ENCODE peak calls at places on chromosomes 3 and 15, in five cellular contexts. U is ovary, P is HCT116, M is SK-N-MC, A is colonic mucosa. C is an unnamed sample.

GRCh38 chr15:36757189-36757814 is 177.9 kb downstream of the CDIN1 start:
- DNase-seq in A (no peak), P (no peak), M (no peak), U (no peak), C (no peak)

GRCh38 chr3:142595581-142595950 is 627 bp upstream of the PLS1 start:
- DNase-seq in A (no peak), P (peak; percentile 43), M (no peak), U (no peak), C (no peak)

GRCh38 chr15:40603935-40604334 is 9.9 kb downstream of the KNL1 start:
- DNase-seq in P (no peak), M (no peak), U (no peak), A (no peak), C (no peak)

GRCh38 chr3:22836131-22836530 is 367.0 kb upstream of the UBE2E2 start:
- DNase-seq in U (no peak), A (no peak), P (no peak), M (no peak), C (no peak)

GRCh38 chr3:187916072-187916471 is 170.8 kb upstream of the BCL6 start:
- DNase-seq in P (no peak), A (no peak), M (no peak), U (no peak), C (no peak)

GRCh38 chr3:168094877-168095610 is 680 bp downstream of the GOLIM4 start:
- DNase-seq in U (peak; percentile 59), M (no peak), A (peak; percentile 71), P (peak; percentile 33), C (no peak)

GRCh38 chr15:91885714-91886265 is 32.3 kb downstream of the SLCO3A1 start:
- DNase-seq in P (no peak), A (no peak), U (no peak), M (no peak), C (no peak)

GRCh38 chr15:78058401-78058935 is 19.0 kb downstream of the TBC1D2B start:
- DNase-seq in P (no peak), A (no peak), U (no peak), M (no peak), C (no peak)

GRCh38 chr15:92924216-92924615 is 24.1 kb downstream of the CHD2 start:
- DNase-seq in A (no peak), P (no peak), M (no peak), U (no peak), C (no peak)

GRCh38 chr3:196666001-196666867 is 26.7 kb downstream of the NRROS start:
- DNase-seq in A (no peak), U (no peak), P (no peak), M (no peak), C (no peak)

GRCh38 chr3:155604967-155605366 is 139.9 kb downstream of the PLCH1 start:
- DNase-seq in M (no peak), P (no peak), U (no peak), A (no peak), C (no peak)

GRCh38 chr3:101865751-101866509 is 16.6 kb downstream of the NFKBIZ start:
- DNase-seq in P (peak; percentile 12), M (no peak), U (no peak), A (no peak), C (peak; percentile 18)

GRCh38 chr3:13013994-13014754 is 59.1 kb downstream of the IQSEC1 start:
- DNase-seq in P (no peak), U (no peak), A (no peak), M (no peak), C (no peak)

GRCh38 chr3:8964436-8965370 is 1.4 kb upstream of the RAD18 start:
- DNase-seq in M (no peak), U (no peak), A (peak; percentile 82), P (peak; percentile 75), C (no peak)

GRCh38 chr3:121517950-121518349 is 27.8 kb downstream of the POLQ start:
- DNase-seq in P (no peak), M (no peak), A (no peak), U (no peak), C (no peak)

GRCh38 chr3:127652246-127652995 is 20.3 kb upstream of the ABTB1 start:
- DNase-seq in A (no peak), P (peak; percentile 41), U (peak; percentile 50), M (peak; percentile 22), C (peak; percentile 48)

GRCh38 chr15:80309769-80310384 is 57.9 kb upstream of the CTXND1 start:
- DNase-seq in M (no peak), A (no peak), U (no peak), P (peak; percentile 4), C (no peak)

GRCh38 chr3:191499307-191500125 is 38.6 kb downstream of the PYDC2 start:
- DNase-seq in P (no peak), U (peak; percentile 56), M (no peak), A (peak; percentile 17), C (no peak)

GRCh38 chr15:77567202-77567601 is 65.5 kb downstream of the LINGO1 start:
- DNase-seq in M (no peak), P (no peak), A (no peak), U (no peak), C (no peak)

GRCh38 chr3:160163259-160163878 is 61.9 kb upstream of the C3orf80 start:
- DNase-seq in A (no peak), M (peak; percentile 22), U (no peak), P (peak; percentile 23), C (no peak)

GRCh38 chr15:64438653-64439447 is 21.5 kb upstream of the ZNF609 start:
- DNase-seq in M (no peak), U (no peak), A (no peak), P (no peak), C (no peak)

GRCh38 chr15:56608140-56608778 is 125.0 kb downstream of the ZNF280D start:
- DNase-seq in P (no peak), U (no peak), M (no peak), A (no peak), C (no peak)

GRCh38 chr15:72229076-72229946 is 1.7 kb downstream of the PKM start:
- DNase-seq in A (no peak), U (no peak), P (no peak), M (no peak), C (no peak)

GRCh38 chr3:101676219-101676764 is 640 bp downstream of the ZBTB11 start:
- DNase-seq in A (peak; percentile 95), U (peak; percentile 95), M (peak; percentile 66), P (peak; percentile 88), C (peak; percentile 72)

GRCh38 chr3:45929042-45929679 is 14.1 kb upstream of the CXCR6 start:
- DNase-seq in A (peak; percentile 46), U (no peak), P (peak; percentile 10), M (no peak), C (no peak)

GRCh38 chr15:71532994-71533393 is 277.4 kb upstream of the NR2E3 start:
- DNase-seq in M (peak; percentile 2), U (no peak), P (peak; percentile 10), A (no peak), C (peak; percentile 35)

GRCh38 chr15:22227411-22227810 is 147.1 kb downstream of the OR4M2 start:
- DNase-seq in M (no peak), U (no peak), A (no peak), P (no peak), C (no peak)

GRCh38 chr15:69712999-69713398 is 260.4 kb downstream of the RPLP1 start:
- DNase-seq in P (no peak), A (peak; percentile 37), M (no peak), U (no peak), C (no peak)

GRCh38 chr3:42025388-42026138 is 63.7 kb upstream of the ULK4 start:
- DNase-seq in A (peak; percentile 86), M (peak; percentile 86), P (peak; percentile 42), U (peak; percentile 85), C (peak; percentile 70)

GRCh38 chr3:42020681-42021307 is 58.9 kb upstream of the ULK4 start:
- DNase-seq in A (no peak), P (no peak), M (no peak), U (no peak), C (no peak)

GRCh38 chr3:42024578-42025387 is 62.9 kb upstream of the ULK4 start:
- DNase-seq in P (no peak), M (no peak), U (no peak), A (no peak), C (no peak)

GRCh38 chr3:42022355-42022754 is 60.5 kb upstream of the ULK4 start:
- DNase-seq in P (no peak), M (no peak), U (no peak), A (no peak), C (no peak)

GRCh38 chr3:42023380-42023779 is 61.5 kb upstream of the ULK4 start:
- DNase-seq in U (no peak), A (no peak), P (no peak), M (no peak), C (no peak)
- H3K27ac ChIP-seq in U (peak overlapping the region; percentile 50), A (no peak overlapping the region), P (no peak overlapping the region), M (no peak overlapping the region), C (no peak overlapping the region)

GRCh38 chr15:101652098-101652782 is at the start of gene TM2D3:
- DNase-seq in M (peak; percentile 24), A (peak; percentile 92), U (peak; percentile 95), P (peak; percentile 73), C (peak; percentile 47)

GRCh38 chr15:101652783-101653430 is 726 bp upstream of the TM2D3 start:
- DNase-seq in M (no peak), P (no peak), A (no peak), U (peak; percentile 28), C (no peak)

GRCh38 chr15:101657171-101657570 is 5.0 kb upstream of the TM2D3 start:
- DNase-seq in U (no peak), P (no peak), A (no peak), M (no peak), C (no peak)

GRCh38 chr15:101651753-101652097 is 456 bp downstream of the TM2D3 start:
- DNase-seq in M (no peak), U (no peak), A (peak; percentile 67), P (no peak), C (no peak)

DNA sequence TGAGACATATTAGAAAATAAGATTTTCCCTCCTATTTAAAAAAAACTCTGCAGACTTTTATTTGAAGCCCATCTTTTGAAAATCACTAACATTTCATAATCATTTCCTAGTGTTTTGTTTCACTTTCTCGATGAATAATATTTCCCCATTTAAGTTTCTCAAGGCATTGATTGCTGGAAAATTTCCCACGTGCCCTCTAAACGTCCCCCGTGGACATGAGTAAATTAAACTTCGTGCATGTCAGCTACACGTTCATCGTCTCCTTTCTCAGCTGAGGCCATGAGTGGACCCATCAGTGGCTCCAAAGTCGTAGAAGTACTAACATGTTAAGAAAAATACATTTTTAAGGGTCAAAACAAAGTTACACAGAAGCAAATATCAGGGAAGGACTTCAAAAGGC is 2.0 kb upstream of the TM2D3 start:
- DNase-seq in P (no peak), M (no peak), A (no peak), U (no peak), C (no peak)
- H3K4me3 ChIP-seq in P (no peak overlapping the region), M (no peak overlapping the region), A (no peak overlapping the region), U (no peak overlapping the region), C (no peak overlapping the region)

GRCh38 chr3:123618076-123618703 is 33.3 kb upstream of the HACD2 start:
- DNase-seq in U (no peak), A (no peak), M (no peak), P (no peak), C (no peak)
- H3K36me3 ChIP-seq in U (no peaks in the 10 kb centered on the region), A (no peaks in the 10 kb centered on the region), M (no peaks in the 10 kb centered on the region), P (no peaks in the 10 kb centered on the region), C (peaks cover 2% of the 10 kb centered on the region)

GRCh38 chr3:138559134-138559533 is 34.9 kb downstream of the CEP70 start:
- DNase-seq in M (no peak), A (no peak), U (no peak), P (no peak), C (no peak)
- H3K27ac ChIP-seq in M (no peak overlapping the region), A (no peak overlapping the region), U (no peak overlapping the region), P (no peak overlapping the region), C (no peak overlapping the region)

GRCh38 chr3:14438262-14438661 is 35.9 kb downstream of the SLC6A6 start:
- DNase-seq in A (no peak), M (no peak), U (no peak), P (no peak), C (no peak)
- H3K4me3 ChIP-seq in A (no peak overlapping the region), M (no peak overlapping the region), U (no peak overlapping the region), P (no peak overlapping the region), C (no peak overlapping the region)